ENCODE peak calls at places on chromosome 17, in nine cellular contexts. One of them, this sample, is unnamed.

GRCh38 chr17:11142231-11142630 is 98.8 kb upstream of the SHISA6 start:
- DNase-seq in retinal pigment epithelial cell: no peak
- DNase-seq in progenitor cell of endocrine pancreas: no peak
- DNase-seq in HFF-Myc: no peak
- DNase-seq in WTC11: no peak
- DNase-seq in cardiac fibroblast: no peak
- DNase-seq in lung: no peak
- DNase-seq in A549: no peak
- DNase-seq in AG10803: no peak
- DNase-seq in this sample: no peak

GRCh38 chr17:81967533-81968395 is 6.8 kb upstream of the NOTUM start:
- DNase-seq in retinal pigment epithelial cell: peak
- DNase-seq in progenitor cell of endocrine pancreas: peak
- DNase-seq in HFF-Myc: peak
- DNase-seq in WTC11: peak
- DNase-seq in cardiac fibroblast: peak
- DNase-seq in lung: peak
- DNase-seq in A549: peak
- DNase-seq in AG10803: peak
- DNase-seq in this sample: no peak

GRCh38 chr17:80385046-80385445 is 29.9 kb upstream of the ENDOV start:
- DNase-seq in retinal pigment epithelial cell: no peak
- DNase-seq in progenitor cell of endocrine pancreas: no peak
- DNase-seq in HFF-Myc: no peak
- DNase-seq in WTC11: no peak
- DNase-seq in cardiac fibroblast: no peak
- DNase-seq in lung: no peak
- DNase-seq in A549: no peak
- DNase-seq in AG10803: no peak
- DNase-seq in this sample: no peak

GRCh38 chr17:30513346-30513745 is 36.1 kb downstream of the GOSR1 start:
- DNase-seq in retinal pigment epithelial cell: no peak
- DNase-seq in progenitor cell of endocrine pancreas: no peak
- DNase-seq in HFF-Myc: no peak
- DNase-seq in WTC11: no peak
- DNase-seq in cardiac fibroblast: peak
- DNase-seq in lung: no peak
- DNase-seq in A549: no peak
- DNase-seq in AG10803: peak
- DNase-seq in this sample: no peak

GRCh38 chr17:61018938-61019337 is 341.3 kb downstream of the BCAS3 start:
- DNase-seq in retinal pigment epithelial cell: no peak
- DNase-seq in progenitor cell of endocrine pancreas: no peak
- DNase-seq in HFF-Myc: no peak
- DNase-seq in WTC11: peak
- DNase-seq in cardiac fibroblast: no peak
- DNase-seq in lung: no peak
- DNase-seq in A549: no peak
- DNase-seq in AG10803: no peak
- DNase-seq in this sample: no peak

GRCh38 chr17:68425979-68426378 is 31.3 kb downstream of the WIPI1 start:
- DNase-seq in retinal pigment epithelial cell: no peak
- DNase-seq in progenitor cell of endocrine pancreas: no peak
- DNase-seq in HFF-Myc: no peak
- DNase-seq in WTC11: no peak
- DNase-seq in cardiac fibroblast: no peak
- DNase-seq in lung: no peak
- DNase-seq in A549: no peak
- DNase-seq in AG10803: no peak
- DNase-seq in this sample: no peak

GRCh38 chr17:74210191-74211140 is 2.9 kb upstream of the TTYH2 start:
- DNase-seq in retinal pigment epithelial cell: no peak
- DNase-seq in progenitor cell of endocrine pancreas: peak
- DNase-seq in HFF-Myc: no peak
- DNase-seq in WTC11: peak
- DNase-seq in cardiac fibroblast: peak
- DNase-seq in lung: peak
- DNase-seq in A549: peak
- DNase-seq in AG10803: peak
- DNase-seq in this sample: peak

GRCh38 chr17:69579961-69580677 is 165.6 kb downstream of the MAP2K6 start:
- DNase-seq in retinal pigment epithelial cell: no peak
- DNase-seq in progenitor cell of endocrine pancreas: no peak
- DNase-seq in HFF-Myc: no peak
- DNase-seq in WTC11: no peak
- DNase-seq in cardiac fibroblast: no peak
- DNase-seq in lung: no peak
- DNase-seq in A549: no peak
- DNase-seq in AG10803: no peak
- DNase-seq in this sample: no peak

GRCh38 chr17:50903604-50904521 is 37.7 kb upstream of the TOB1 start:
- DNase-seq in retinal pigment epithelial cell: peak
- DNase-seq in progenitor cell of endocrine pancreas: no peak
- DNase-seq in HFF-Myc: no peak
- DNase-seq in WTC11: no peak
- DNase-seq in cardiac fibroblast: no peak
- DNase-seq in lung: no peak
- DNase-seq in A549: no peak
- DNase-seq in AG10803: peak
- DNase-seq in this sample: no peak

GRCh38 chr17:55660171-55660886 is 62.3 kb downstream of the TMEM100 start:
- DNase-seq in retinal pigment epithelial cell: no peak
- DNase-seq in progenitor cell of endocrine pancreas: no peak
- DNase-seq in HFF-Myc: no peak
- DNase-seq in WTC11: no peak
- DNase-seq in cardiac fibroblast: no peak
- DNase-seq in lung: no peak
- DNase-seq in A549: no peak
- DNase-seq in AG10803: peak
- DNase-seq in this sample: no peak

GRCh38 chr17:64320613-64321553 is 57.8 kb upstream of the TEX2 start:
- DNase-seq in retinal pigment epithelial cell: no peak
- DNase-seq in progenitor cell of endocrine pancreas: peak
- DNase-seq in HFF-Myc: peak
- DNase-seq in WTC11: peak
- DNase-seq in cardiac fibroblast: peak
- DNase-seq in lung: peak
- DNase-seq in A549: peak
- DNase-seq in AG10803: peak
- DNase-seq in this sample: no peak

GRCh38 chr17:37476431-37477130 is 13.1 kb upstream of the DUSP14 start:
- DNase-seq in retinal pigment epithelial cell: no peak
- DNase-seq in progenitor cell of endocrine pancreas: no peak
- DNase-seq in HFF-Myc: no peak
- DNase-seq in WTC11: no peak
- DNase-seq in cardiac fibroblast: peak
- DNase-seq in lung: no peak
- DNase-seq in A549: no peak
- DNase-seq in AG10803: peak
- DNase-seq in this sample: no peak

GRCh38 chr17:74389094-74389753 is 21.9 kb downstream of the GPR142 start:
- DNase-seq in retinal pigment epithelial cell: no peak
- DNase-seq in progenitor cell of endocrine pancreas: no peak
- DNase-seq in HFF-Myc: no peak
- DNase-seq in WTC11: no peak
- DNase-seq in cardiac fibroblast: no peak
- DNase-seq in lung: no peak
- DNase-seq in A549: no peak
- DNase-seq in AG10803: no peak
- DNase-seq in this sample: no peak

GRCh38 chr17:64277831-64278562 is 14.9 kb upstream of the TEX2 start:
- DNase-seq in retinal pigment epithelial cell: no peak
- DNase-seq in progenitor cell of endocrine pancreas: no peak
- DNase-seq in HFF-Myc: no peak
- DNase-seq in WTC11: no peak
- DNase-seq in cardiac fibroblast: peak
- DNase-seq in lung: no peak
- DNase-seq in A549: no peak
- DNase-seq in AG10803: peak
- DNase-seq in this sample: no peak

GRCh38 chr17:3946711-3947235 is 17.5 kb downstream of the ATP2A3 start:
- DNase-seq in retinal pigment epithelial cell: no peak
- DNase-seq in progenitor cell of endocrine pancreas: no peak
- DNase-seq in HFF-Myc: no peak
- DNase-seq in WTC11: no peak
- DNase-seq in cardiac fibroblast: no peak
- DNase-seq in lung: no peak
- DNase-seq in A549: no peak
- DNase-seq in AG10803: no peak
- DNase-seq in this sample: no peak

GRCh38 chr17:59839646-59840328 is 53.0 kb downstream of the TUBD1 start:
- DNase-seq in retinal pigment epithelial cell: no peak
- DNase-seq in progenitor cell of endocrine pancreas: no peak
- DNase-seq in HFF-Myc: no peak
- DNase-seq in WTC11: no peak
- DNase-seq in cardiac fibroblast: peak
- DNase-seq in lung: no peak
- DNase-seq in A549: no peak
- DNase-seq in AG10803: peak
- DNase-seq in this sample: peak

GRCh38 chr17:48629411-48629759 is 3.2 kb upstream of the HOXB9 start:
- DNase-seq in retinal pigment epithelial cell: no peak
- DNase-seq in progenitor cell of endocrine pancreas: no peak
- DNase-seq in HFF-Myc: no peak
- DNase-seq in WTC11: no peak
- DNase-seq in cardiac fibroblast: no peak
- DNase-seq in lung: no peak
- DNase-seq in A549: no peak
- DNase-seq in AG10803: no peak
- DNase-seq in this sample: no peak

DNA sequence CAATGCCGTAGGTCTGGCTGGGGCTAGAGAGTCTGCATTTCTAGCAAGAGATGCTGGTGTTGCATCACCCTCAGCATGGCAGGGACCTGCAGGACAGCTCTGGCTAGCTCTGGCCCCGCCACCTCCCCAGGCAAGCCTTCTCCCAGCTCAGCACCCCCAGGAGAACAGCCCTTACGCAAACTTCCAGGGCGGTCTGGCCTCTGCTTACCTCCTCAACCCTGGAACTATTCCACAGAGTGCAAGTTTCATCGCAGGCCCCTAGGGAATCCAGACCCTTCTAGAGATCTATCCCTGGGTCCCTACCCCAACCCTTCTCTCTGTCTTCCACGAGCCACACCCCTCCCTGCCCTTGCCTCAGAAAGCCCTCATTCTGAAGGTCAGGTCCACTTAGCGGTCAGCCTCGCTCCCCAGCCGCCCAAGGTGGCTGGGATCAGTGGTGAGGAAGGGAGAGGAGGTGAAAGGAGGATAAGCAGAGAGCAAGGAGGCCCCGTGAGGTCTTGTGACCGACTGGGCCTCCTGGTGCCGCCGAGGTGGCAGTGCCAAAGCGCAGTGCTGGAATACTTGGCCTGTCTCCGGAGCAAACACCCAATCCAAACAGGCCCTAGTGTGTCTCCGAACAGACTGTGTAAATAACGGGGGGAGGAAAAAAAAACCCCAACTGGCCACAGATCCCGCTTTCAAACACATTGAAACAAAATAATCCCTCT is 380.7 kb downstream of the SOX9 start:
- DNase-seq in retinal pigment epithelial cell: peak
- DNase-seq in progenitor cell of endocrine pancreas: no peak
- DNase-seq in HFF-Myc: no peak
- DNase-seq in WTC11: no peak
- DNase-seq in cardiac fibroblast: no peak
- DNase-seq in lung: peak
- DNase-seq in A549: no peak
- DNase-seq in AG10803: no peak
- DNase-seq in this sample: no peak
- TF ChIP-seq CTCF in retinal pigment epithelial cell: no peak
- TF ChIP-seq CTCF in progenitor cell of endocrine pancreas: no peak
- TF ChIP-seq CTCF in HFF-Myc: no peak
- TF ChIP-seq CTCF in WTC11: no peak
- TF ChIP-seq CTCF in cardiac fibroblast: no peak
- TF ChIP-seq CTCF in lung: no peak
- TF ChIP-seq CTCF in A549: no peak
- TF ChIP-seq CTCF in AG10803: no peak
- TF ChIP-seq CTCF in this sample: no peak

GRCh38 chr17:17108681-17109049 is 66.4 kb downstream of the MPRIP start:
- DNase-seq in retinal pigment epithelial cell: no peak
- DNase-seq in progenitor cell of endocrine pancreas: no peak
- DNase-seq in HFF-Myc: no peak
- DNase-seq in WTC11: no peak
- DNase-seq in cardiac fibroblast: peak
- DNase-seq in lung: peak
- DNase-seq in A549: no peak
- DNase-seq in AG10803: no peak
- DNase-seq in this sample: no peak
- TF ChIP-seq CTCF in retinal pigment epithelial cell: peak
- TF ChIP-seq CTCF in progenitor cell of endocrine pancreas: no peak
- TF ChIP-seq CTCF in HFF-Myc: no peak
- TF ChIP-seq CTCF in WTC11: no peak
- TF ChIP-seq CTCF in cardiac fibroblast: no peak
- TF ChIP-seq CTCF in lung: no peak
- TF ChIP-seq CTCF in A549: no peak
- TF ChIP-seq CTCF in AG10803: no peak
- TF ChIP-seq CTCF in this sample: no peak

DNA sequence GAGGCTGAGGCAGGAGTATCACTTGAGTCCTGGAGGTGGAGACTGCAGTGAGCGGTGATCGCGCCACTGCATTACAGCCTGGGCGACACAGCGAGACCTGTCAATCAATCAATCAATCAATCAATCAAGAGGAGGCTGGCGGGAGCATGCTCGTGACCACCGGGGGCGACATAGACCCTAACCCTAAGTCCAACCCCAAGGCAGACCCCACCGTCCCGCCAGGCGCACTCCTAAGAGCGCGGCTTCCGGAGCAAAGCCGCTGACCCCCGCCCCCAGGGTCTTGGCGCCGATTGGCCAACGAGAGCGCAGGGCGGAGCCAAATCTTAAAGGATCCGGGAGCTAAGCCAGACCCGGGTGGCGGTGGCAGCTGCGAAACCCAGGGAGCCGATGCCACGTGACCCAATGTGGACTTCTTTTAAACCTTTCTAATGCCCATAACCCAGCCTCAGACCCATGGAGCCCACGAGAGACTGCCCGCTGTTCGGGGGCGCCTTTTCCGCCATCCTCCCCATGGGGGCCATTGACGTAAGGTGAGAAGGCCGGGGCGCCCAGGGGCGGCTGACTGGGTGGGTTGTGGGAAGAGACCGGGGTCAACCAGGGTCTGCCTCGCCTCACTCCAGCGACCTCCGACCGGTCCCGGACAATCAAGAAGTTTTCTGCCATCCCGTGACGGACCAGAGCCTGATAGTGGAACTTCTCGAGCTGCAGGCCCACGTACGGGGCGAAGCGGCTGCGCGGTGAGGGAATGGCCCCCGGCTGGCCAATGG is at the start of gene RANGRF:
- DNase-seq in retinal pigment epithelial cell: peak
- DNase-seq in progenitor cell of endocrine pancreas: peak
- DNase-seq in HFF-Myc: peak
- DNase-seq in WTC11: peak
- DNase-seq in cardiac fibroblast: peak
- DNase-seq in lung: peak
- DNase-seq in A549: peak
- DNase-seq in AG10803: peak
- DNase-seq in this sample: peak
- TF ChIP-seq CTCF in retinal pigment epithelial cell: no peak
- TF ChIP-seq CTCF in progenitor cell of endocrine pancreas: no peak
- TF ChIP-seq CTCF in HFF-Myc: no peak
- TF ChIP-seq CTCF in WTC11: no peak
- TF ChIP-seq CTCF in cardiac fibroblast: no peak
- TF ChIP-seq CTCF in lung: no peak
- TF ChIP-seq CTCF in A549: no peak
- TF ChIP-seq CTCF in AG10803: no peak
- TF ChIP-seq CTCF in this sample: no peak

GRCh38 chr17:2735896-2736295 is 13.6 kb downstream of the CCDC92B start:
- DNase-seq in retinal pigment epithelial cell: no peak
- DNase-seq in progenitor cell of endocrine pancreas: no peak
- DNase-seq in HFF-Myc: no peak
- DNase-seq in WTC11: no peak
- DNase-seq in cardiac fibroblast: no peak
- DNase-seq in lung: no peak
- DNase-seq in A549: no peak
- DNase-seq in AG10803: no peak
- DNase-seq in this sample: no peak
- TF ChIP-seq CTCF in retinal pigment epithelial cell: no peak
- TF ChIP-seq CTCF in progenitor cell of endocrine pancreas: no peak
- TF ChIP-seq CTCF in HFF-Myc: no peak
- TF ChIP-seq CTCF in WTC11: no peak
- TF ChIP-seq CTCF in cardiac fibroblast: no peak
- TF ChIP-seq CTCF in lung: no peak
- TF ChIP-seq CTCF in A549: no peak
- TF ChIP-seq CTCF in AG10803: no peak
- TF ChIP-seq CTCF in this sample: no peak